ENCODE peak calls at places on chromosome 17, in nine cellular contexts. One of them, this sample, is unnamed.
A peak's percentile ranks its signal among the peaks of the same experiment; 100 is the strongest.

GRCh38 chr17:65195716-65196115 is 58.5 kb downstream of the RGS9 start:
- DNase-seq in T follicular helper cell: no peak
- DNase-seq in GM12878: no peak
- DNase-seq in MM.1S: no peak
- DNase-seq in midbrain: no peak
- DNase-seq in naive B cell: no peak
- DNase-seq in CD4-positive, alpha-beta memory T cell: no peak
- DNase-seq in neural crest cell: no peak
- DNase-seq in activated CD4-positive, alpha-beta T cell treated with anti-CD3 and anti-CD28 coated beads, Interleukin-2, amount 10 ng/mL, durations not matched to agents 7 days and 5 days: no peak
- DNase-seq in this sample: no peak

GRCh38 chr17:76560036-76560876 is 20.4 kb downstream of the PRCD start:
- DNase-seq in T follicular helper cell: no peak
- DNase-seq in GM12878: no peak
- DNase-seq in MM.1S: no peak
- DNase-seq in midbrain: no peak
- DNase-seq in naive B cell: no peak
- DNase-seq in CD4-positive, alpha-beta memory T cell: no peak
- DNase-seq in neural crest cell: no peak
- DNase-seq in activated CD4-positive, alpha-beta T cell treated with anti-CD3 and anti-CD28 coated beads, Interleukin-2, amount 10 ng/mL, durations not matched to agents 7 days and 5 days: no peak
- DNase-seq in this sample: no peak

GRCh38 chr17:66531826-66532439 is 229.5 kb downstream of the PRKCA start:
- DNase-seq in T follicular helper cell: no peak
- DNase-seq in GM12878: no peak
- DNase-seq in MM.1S: no peak
- DNase-seq in midbrain: no peak
- DNase-seq in naive B cell: no peak
- DNase-seq in CD4-positive, alpha-beta memory T cell: no peak
- DNase-seq in neural crest cell: no peak
- DNase-seq in activated CD4-positive, alpha-beta T cell treated with anti-CD3 and anti-CD28 coated beads, Interleukin-2, amount 10 ng/mL, durations not matched to agents 7 days and 5 days: no peak
- DNase-seq in this sample: no peak

GRCh38 chr17:75869282-75870141 is 8.9 kb downstream of the TRIM47 start:
- DNase-seq in T follicular helper cell: no peak
- DNase-seq in GM12878: no peak
- DNase-seq in MM.1S: no peak
- DNase-seq in midbrain: peak; percentile 88
- DNase-seq in naive B cell: no peak
- DNase-seq in CD4-positive, alpha-beta memory T cell: no peak
- DNase-seq in neural crest cell: no peak
- DNase-seq in activated CD4-positive, alpha-beta T cell treated with anti-CD3 and anti-CD28 coated beads, Interleukin-2, amount 10 ng/mL, durations not matched to agents 7 days and 5 days: no peak
- DNase-seq in this sample: no peak

GRCh38 chr17:35804658-35805192 is 4.6 kb upstream of the TAF15 start:
- DNase-seq in T follicular helper cell: peak; percentile 18
- DNase-seq in GM12878: peak; percentile 48
- DNase-seq in MM.1S: peak; percentile 86
- DNase-seq in midbrain: peak; percentile 82
- DNase-seq in naive B cell: peak; percentile 56
- DNase-seq in CD4-positive, alpha-beta memory T cell: peak; percentile 59
- DNase-seq in neural crest cell: peak; percentile 25
- DNase-seq in activated CD4-positive, alpha-beta T cell treated with anti-CD3 and anti-CD28 coated beads, Interleukin-2, amount 10 ng/mL, durations not matched to agents 7 days and 5 days: peak; percentile 72
- DNase-seq in this sample: peak; percentile 23

GRCh38 chr17:40326014-40326831 is 17.2 kb downstream of the RARA start:
- DNase-seq in T follicular helper cell: no peak
- DNase-seq in GM12878: no peak
- DNase-seq in MM.1S: peak; percentile 91
- DNase-seq in midbrain: no peak
- DNase-seq in naive B cell: peak; percentile 76
- DNase-seq in CD4-positive, alpha-beta memory T cell: peak; percentile 90
- DNase-seq in neural crest cell: no peak
- DNase-seq in activated CD4-positive, alpha-beta T cell treated with anti-CD3 and anti-CD28 coated beads, Interleukin-2, amount 10 ng/mL, durations not matched to agents 7 days and 5 days: peak; percentile 70
- DNase-seq in this sample: peak; percentile 75

GRCh38 chr17:30391534-30391933 is 12.8 kb downstream of the CPD start:
- DNase-seq in T follicular helper cell: no peak
- DNase-seq in GM12878: no peak
- DNase-seq in MM.1S: no peak
- DNase-seq in midbrain: no peak
- DNase-seq in naive B cell: no peak
- DNase-seq in CD4-positive, alpha-beta memory T cell: no peak
- DNase-seq in neural crest cell: no peak
- DNase-seq in activated CD4-positive, alpha-beta T cell treated with anti-CD3 and anti-CD28 coated beads, Interleukin-2, amount 10 ng/mL, durations not matched to agents 7 days and 5 days: no peak
- DNase-seq in this sample: no peak

GRCh38 chr17:19004601-19005441 is at the start of gene FAM83G:
- DNase-seq in T follicular helper cell: peak; percentile 82
- DNase-seq in GM12878: peak; percentile 19
- DNase-seq in MM.1S: peak; percentile 82
- DNase-seq in midbrain: no peak
- DNase-seq in naive B cell: peak; percentile 68
- DNase-seq in CD4-positive, alpha-beta memory T cell: peak; percentile 92
- DNase-seq in neural crest cell: no peak
- DNase-seq in activated CD4-positive, alpha-beta T cell treated with anti-CD3 and anti-CD28 coated beads, Interleukin-2, amount 10 ng/mL, durations not matched to agents 7 days and 5 days: peak; percentile 80
- DNase-seq in this sample: peak; percentile 71

GRCh38 chr17:45788057-45788456 is 3.9 kb downstream of the CRHR1 start:
- DNase-seq in T follicular helper cell: no peak
- DNase-seq in GM12878: no peak
- DNase-seq in MM.1S: no peak
- DNase-seq in midbrain: no peak
- DNase-seq in naive B cell: no peak
- DNase-seq in CD4-positive, alpha-beta memory T cell: no peak
- DNase-seq in neural crest cell: no peak
- DNase-seq in activated CD4-positive, alpha-beta T cell treated with anti-CD3 and anti-CD28 coated beads, Interleukin-2, amount 10 ng/mL, durations not matched to agents 7 days and 5 days: no peak
- DNase-seq in this sample: no peak